ENCODE peak calls at places on chromosome 20, in six cellular contexts. G, S, C, Z, P and V are unnamed samples.
A peak's percentile ranks its signal among the peaks of the same experiment; 100 is the strongest.

GRCh38 chr20:5691918-5692618 is 58.1 kb upstream of the SHLD1 start:
- DNase-seq in G (no peak), S (no peak), C (no peak), Z (no peak), P (no peak), V (no peak)

GRCh38 chr20:19735446-19735845 is 22.6 kb upstream of the RIN2 start:
- DNase-seq in G (peak; percentile 73), S (peak; percentile 94), C (no peak), Z (no peak), P (peak; percentile 90), V (no peak)

GRCh38 chr20:60013296-60014142 is 55.3 kb downstream of the CDH26 start:
- DNase-seq in G (no peak), S (no peak), C (no peak), Z (no peak), P (no peak), V (no peak)

GRCh38 chr20:3733119-3733995 is 872 bp downstream of the HSPA12B start:
- DNase-seq in G (no peak), S (no peak), C (no peak), Z (no peak), P (no peak), V (no peak)

GRCh38 chr20:58146761-58147160 is 81.7 kb downstream of the ANKRD60 start:
- DNase-seq in G (no peak), S (no peak), C (no peak), Z (no peak), P (peak; percentile 21), V (no peak)

GRCh38 chr20:41218466-41218865 is 81.1 kb downstream of the PLCG1 start:
- DNase-seq in G (no peak), S (peak; percentile 87), C (no peak), Z (no peak), P (no peak), V (no peak)

GRCh38 chr20:32460683-32461320 is 102.7 kb downstream of the ASXL1 start:
- DNase-seq in G (no peak), S (no peak), C (no peak), Z (no peak), P (no peak), V (no peak)

GRCh38 chr20:52001999-52002666 is 189.4 kb downstream of the ZFP64 start:
- DNase-seq in G (no peak), S (no peak), C (no peak), Z (no peak), P (no peak), V (no peak)

GRCh38 chr20:9344080-9344920 is 170.1 kb upstream of the LAMP5 start:
- DNase-seq in G (no peak), S (peak; percentile 55), C (no peak), Z (no peak), P (no peak), V (no peak)

GRCh38 chr20:63167918-63168520 is 47.9 kb downstream of the YTHDF1 start:
- DNase-seq in G (no peak), S (no peak), C (no peak), Z (no peak), P (no peak), V (no peak)

GRCh38 chr20:19212524-19213502 is at the start of gene SLC24A3:
- DNase-seq in G (peak; percentile 44), S (peak; percentile 83), C (peak; percentile 61), Z (peak; percentile 82), P (peak; percentile 78), V (peak; percentile 63)

GRCh38 chr20:62501801-62502495 is 26.2 kb upstream of the GATA5 start:
- DNase-seq in G (no peak), S (peak; percentile 58), C (no peak), Z (no peak), P (no peak), V (no peak)

GRCh38 chr20:44056010-44056698 is 130.8 kb downstream of the JPH2 start:
- DNase-seq in G (no peak), S (no peak), C (no peak), Z (peak; percentile 71), P (no peak), V (no peak)

GRCh38 chr20:45014671-45015415 is 48.5 kb downstream of the STK4 start:
- DNase-seq in G (no peak), S (peak; percentile 62), C (no peak), Z (no peak), P (no peak), V (no peak)

GRCh38 chr20:49677777-49678758 is 35.6 kb downstream of the B4GALT5 start:
- DNase-seq in G (no peak), S (no peak), C (no peak), Z (no peak), P (no peak), V (no peak)

GRCh38 chr20:44109951-44110361 is 77.0 kb downstream of the JPH2 start:
- DNase-seq in G (no peak), S (no peak), C (no peak), Z (no peak), P (no peak), V (no peak)

GRCh38 chr20:53660947-53661381 is 67.3 kb upstream of the ZNF217 start:
- DNase-seq in G (no peak), S (peak; percentile 63), C (no peak), Z (no peak), P (no peak), V (no peak)

GRCh38 chr20:51731771-51732453 is 36.3 kb downstream of the ATP9A start:
- DNase-seq in G (no peak), S (peak; percentile 29), C (peak; percentile 35), Z (no peak), P (no peak), V (no peak)

GRCh38 chr20:41411458-41411857 is 44.8 kb upstream of the EMILIN3 start:
- DNase-seq in G (peak; percentile 52), S (peak; percentile 85), C (no peak), Z (no peak), P (no peak), V (no peak)

GRCh38 chr20:46823271-46823747 is 71.3 kb upstream of the EYA2 start:
- DNase-seq in G (no peak), S (no peak), C (no peak), Z (no peak), P (no peak), V (no peak)

GRCh38 chr20:45924391-45925261 is 9.9 kb upstream of the PCIF1 start:
- DNase-seq in G (peak; percentile 12), S (peak; percentile 77), C (no peak), Z (no peak), P (peak; percentile 72), V (no peak)

GRCh38 chr20:10721112-10721896 is 47.5 kb upstream of the JAG1 start:
- DNase-seq in G (no peak), S (no peak), C (no peak), Z (no peak), P (no peak), V (no peak)

GRCh38 chr20:44644384-44645131 is 6.9 kb downstream of the ADA start:
- DNase-seq in G (no peak), S (no peak), C (no peak), Z (no peak), P (no peak), V (no peak)

GRCh38 chr20:1203630-1204029 is 376 bp downstream of the C20orf202 start:
- DNase-seq in G (no peak), S (no peak), C (no peak), Z (no peak), P (no peak), V (no peak)

GRCh38 chr20:519999-520398 is 23.6 kb downstream of the CSNK2A1 start:
- DNase-seq in G (no peak), S (no peak), C (no peak), Z (no peak), P (no peak), V (no peak)

GRCh38 chr20:15475483-15475882 is 1097.8 kb downstream of the KIF16B start:
- DNase-seq in G (no peak), S (peak; percentile 10), C (no peak), Z (peak; percentile 55), P (no peak), V (no peak)

GRCh38 chr20:5621305-5621704 is 128.9 kb upstream of the SHLD1 start:
- DNase-seq in G (no peak), S (no peak), C (peak; percentile 4), Z (no peak), P (no peak), V (no peak)

GRCh38 chr20:13243826-13244376 is 22.8 kb downstream of the ISM1 start:
- DNase-seq in G (no peak), S (peak; percentile 86), C (no peak), Z (no peak), P (no peak), V (no peak)

GRCh38 chr20:58677808-58678207 is 14.8 kb upstream of the NPEPL1 start:
- DNase-seq in G (no peak), S (no peak), C (no peak), Z (no peak), P (no peak), V (no peak)

GRCh38 chr20:8709627-8710026 is 359.3 kb upstream of the PLCB4 start:
- DNase-seq in G (no peak), S (no peak), C (no peak), Z (no peak), P (no peak), V (no peak)

GRCh38 chr20:59102722-59103415 is 60.3 kb upstream of the PRELID3B start:
- DNase-seq in G (no peak), S (no peak), C (no peak), Z (no peak), P (no peak), V (no peak)

GRCh38 chr20:45508068-45508886 is 7.1 kb downstream of the SPINT3 start:
- DNase-seq in G (no peak), S (no peak), C (no peak), Z (no peak), P (no peak), V (no peak)